ENCODE peak calls at places on chromosomes 2 and 18, in seven cellular contexts. One of them, this sample, is unnamed.

GRCh38 chr2:174878537-174879147 is 114.4 kb upstream of the CHRNA1 start:
- DNase-seq in coronary artery: no peak
- DNase-seq in WERI-Rb-1: no peak
- DNase-seq in IMR-90: peak; percentile 49
- DNase-seq in choroid plexus epithelial cell: peak; percentile 49
- DNase-seq in GM18507: no peak
- DNase-seq in stimulated activated CD4-positive, alpha-beta T cell treated with anti-CD3 and anti-CD28 coated beads, Interleukin-12 subunit alpha, Interleukin-12 subunit beta, amount 100 ng/mL, for 24 hours: no peak
- DNase-seq in this sample: no peak

GRCh38 chr18:54154231-54154630 is 70.2 kb downstream of the MBD2 start:
- DNase-seq in coronary artery: no peak
- DNase-seq in WERI-Rb-1: no peak
- DNase-seq in IMR-90: no peak
- DNase-seq in choroid plexus epithelial cell: no peak
- DNase-seq in GM18507: no peak
- DNase-seq in stimulated activated CD4-positive, alpha-beta T cell treated with anti-CD3 and anti-CD28 coated beads, Interleukin-12 subunit alpha, Interleukin-12 subunit beta, amount 100 ng/mL, for 24 hours: no peak
- DNase-seq in this sample: no peak

GRCh38 chr2:25528173-25528572 is 145.2 kb downstream of the DTNB start:
- DNase-seq in coronary artery: no peak
- DNase-seq in WERI-Rb-1: no peak
- DNase-seq in IMR-90: peak; percentile 76
- DNase-seq in choroid plexus epithelial cell: peak; percentile 81
- DNase-seq in GM18507: no peak
- DNase-seq in stimulated activated CD4-positive, alpha-beta T cell treated with anti-CD3 and anti-CD28 coated beads, Interleukin-12 subunit alpha, Interleukin-12 subunit beta, amount 100 ng/mL, for 24 hours: no peak
- DNase-seq in this sample: no peak

GRCh38 chr2:144249035-144249637 is 270.8 kb downstream of the ZEB2 start:
- DNase-seq in coronary artery: no peak
- DNase-seq in WERI-Rb-1: no peak
- DNase-seq in IMR-90: no peak
- DNase-seq in choroid plexus epithelial cell: no peak
- DNase-seq in GM18507: no peak
- DNase-seq in stimulated activated CD4-positive, alpha-beta T cell treated with anti-CD3 and anti-CD28 coated beads, Interleukin-12 subunit alpha, Interleukin-12 subunit beta, amount 100 ng/mL, for 24 hours: no peak
- DNase-seq in this sample: no peak

GRCh38 chr2:51387235-51387634 is 355.3 kb upstream of the NRXN1 start:
- DNase-seq in coronary artery: no peak
- DNase-seq in WERI-Rb-1: no peak
- DNase-seq in IMR-90: peak; percentile 92
- DNase-seq in choroid plexus epithelial cell: peak; percentile 89
- DNase-seq in GM18507: no peak
- DNase-seq in stimulated activated CD4-positive, alpha-beta T cell treated with anti-CD3 and anti-CD28 coated beads, Interleukin-12 subunit alpha, Interleukin-12 subunit beta, amount 100 ng/mL, for 24 hours: no peak
- DNase-seq in this sample: no peak

GRCh38 chr2:290090-290722 is 2.3 kb upstream of the ALKAL2 start:
- DNase-seq in coronary artery: peak; percentile 75
- DNase-seq in WERI-Rb-1: peak; percentile 88
- DNase-seq in IMR-90: peak; percentile 78
- DNase-seq in choroid plexus epithelial cell: peak; percentile 89
- DNase-seq in GM18507: no peak
- DNase-seq in stimulated activated CD4-positive, alpha-beta T cell treated with anti-CD3 and anti-CD28 coated beads, Interleukin-12 subunit alpha, Interleukin-12 subunit beta, amount 100 ng/mL, for 24 hours: no peak
- DNase-seq in this sample: no peak

GRCh38 chr2:71609441-71609840 is 156.1 kb downstream of the DYSF start:
- DNase-seq in coronary artery: no peak
- DNase-seq in WERI-Rb-1: no peak
- DNase-seq in IMR-90: no peak
- DNase-seq in choroid plexus epithelial cell: peak; percentile 38
- DNase-seq in GM18507: no peak
- DNase-seq in stimulated activated CD4-positive, alpha-beta T cell treated with anti-CD3 and anti-CD28 coated beads, Interleukin-12 subunit alpha, Interleukin-12 subunit beta, amount 100 ng/mL, for 24 hours: no peak
- DNase-seq in this sample: no peak

GRCh38 chr2:239979243-239980023 is 45.7 kb downstream of the NDUFA10 start:
- DNase-seq in coronary artery: peak; percentile 41
- DNase-seq in WERI-Rb-1: peak; percentile 17
- DNase-seq in IMR-90: no peak
- DNase-seq in choroid plexus epithelial cell: peak; percentile 83
- DNase-seq in GM18507: no peak
- DNase-seq in stimulated activated CD4-positive, alpha-beta T cell treated with anti-CD3 and anti-CD28 coated beads, Interleukin-12 subunit alpha, Interleukin-12 subunit beta, amount 100 ng/mL, for 24 hours: no peak
- DNase-seq in this sample: no peak

GRCh38 chr18:10234912-10235439 is 219.5 kb upstream of the APCDD1 start:
- DNase-seq in coronary artery: no peak
- DNase-seq in WERI-Rb-1: no peak
- DNase-seq in IMR-90: peak; percentile 85
- DNase-seq in choroid plexus epithelial cell: peak; percentile 68
- DNase-seq in GM18507: no peak
- DNase-seq in stimulated activated CD4-positive, alpha-beta T cell treated with anti-CD3 and anti-CD28 coated beads, Interleukin-12 subunit alpha, Interleukin-12 subunit beta, amount 100 ng/mL, for 24 hours: no peak
- DNase-seq in this sample: no peak

GRCh38 chr2:84649487-84650142 is 133.3 kb downstream of the DNAH6 start:
- DNase-seq in coronary artery: no peak
- DNase-seq in WERI-Rb-1: no peak
- DNase-seq in IMR-90: no peak
- DNase-seq in choroid plexus epithelial cell: no peak
- DNase-seq in GM18507: no peak
- DNase-seq in stimulated activated CD4-positive, alpha-beta T cell treated with anti-CD3 and anti-CD28 coated beads, Interleukin-12 subunit alpha, Interleukin-12 subunit beta, amount 100 ng/mL, for 24 hours: no peak
- DNase-seq in this sample: no peak

GRCh38 chr2:88258208-88258607 is 88.1 kb downstream of the THNSL2 start:
- DNase-seq in coronary artery: no peak
- DNase-seq in WERI-Rb-1: no peak
- DNase-seq in IMR-90: no peak
- DNase-seq in choroid plexus epithelial cell: no peak
- DNase-seq in GM18507: no peak
- DNase-seq in stimulated activated CD4-positive, alpha-beta T cell treated with anti-CD3 and anti-CD28 coated beads, Interleukin-12 subunit alpha, Interleukin-12 subunit beta, amount 100 ng/mL, for 24 hours: no peak
- DNase-seq in this sample: no peak

GRCh38 chr2:218920504-218920903 is 39.0 kb upstream of the CDK5R2 start:
- DNase-seq in coronary artery: no peak
- DNase-seq in WERI-Rb-1: no peak
- DNase-seq in IMR-90: no peak
- DNase-seq in choroid plexus epithelial cell: no peak
- DNase-seq in GM18507: no peak
- DNase-seq in stimulated activated CD4-positive, alpha-beta T cell treated with anti-CD3 and anti-CD28 coated beads, Interleukin-12 subunit alpha, Interleukin-12 subunit beta, amount 100 ng/mL, for 24 hours: no peak
- DNase-seq in this sample: no peak

GRCh38 chr18:62634471-62634870 is 80.9 kb upstream of the PHLPP1 start:
- DNase-seq in coronary artery: no peak
- DNase-seq in WERI-Rb-1: no peak
- DNase-seq in IMR-90: no peak
- DNase-seq in choroid plexus epithelial cell: no peak
- DNase-seq in GM18507: no peak
- DNase-seq in stimulated activated CD4-positive, alpha-beta T cell treated with anti-CD3 and anti-CD28 coated beads, Interleukin-12 subunit alpha, Interleukin-12 subunit beta, amount 100 ng/mL, for 24 hours: no peak
- DNase-seq in this sample: no peak

GRCh38 chr2:198371902-198372611 is 567.7 kb downstream of the PLCL1 start:
- DNase-seq in coronary artery: no peak
- DNase-seq in WERI-Rb-1: no peak
- DNase-seq in IMR-90: no peak
- DNase-seq in choroid plexus epithelial cell: no peak
- DNase-seq in GM18507: peak; percentile 17
- DNase-seq in stimulated activated CD4-positive, alpha-beta T cell treated with anti-CD3 and anti-CD28 coated beads, Interleukin-12 subunit alpha, Interleukin-12 subunit beta, amount 100 ng/mL, for 24 hours: no peak
- DNase-seq in this sample: peak; percentile 67

GRCh38 chr2:11873766-11874165 is 127.3 kb downstream of the LPIN1 start:
- DNase-seq in coronary artery: no peak
- DNase-seq in WERI-Rb-1: no peak
- DNase-seq in IMR-90: peak; percentile 50
- DNase-seq in choroid plexus epithelial cell: peak; percentile 59
- DNase-seq in GM18507: no peak
- DNase-seq in stimulated activated CD4-positive, alpha-beta T cell treated with anti-CD3 and anti-CD28 coated beads, Interleukin-12 subunit alpha, Interleukin-12 subunit beta, amount 100 ng/mL, for 24 hours: no peak
- DNase-seq in this sample: no peak

GRCh38 chr2:29370581-29371125 is 255.4 kb downstream of the CLIP4 start:
- DNase-seq in coronary artery: no peak
- DNase-seq in WERI-Rb-1: no peak
- DNase-seq in IMR-90: no peak
- DNase-seq in choroid plexus epithelial cell: no peak
- DNase-seq in GM18507: no peak
- DNase-seq in stimulated activated CD4-positive, alpha-beta T cell treated with anti-CD3 and anti-CD28 coated beads, Interleukin-12 subunit alpha, Interleukin-12 subunit beta, amount 100 ng/mL, for 24 hours: no peak
- DNase-seq in this sample: no peak

GRCh38 chr2:209451209-209451822 is 27.5 kb downstream of the MAP2 start:
- DNase-seq in coronary artery: no peak
- DNase-seq in WERI-Rb-1: no peak
- DNase-seq in IMR-90: no peak
- DNase-seq in choroid plexus epithelial cell: peak; percentile 34
- DNase-seq in GM18507: no peak
- DNase-seq in stimulated activated CD4-positive, alpha-beta T cell treated with anti-CD3 and anti-CD28 coated beads, Interleukin-12 subunit alpha, Interleukin-12 subunit beta, amount 100 ng/mL, for 24 hours: no peak
- DNase-seq in this sample: no peak

GRCh38 chr2:189526241-189526640 is 54.3 kb downstream of the SLC40A1 start:
- DNase-seq in coronary artery: no peak
- DNase-seq in WERI-Rb-1: no peak
- DNase-seq in IMR-90: no peak
- DNase-seq in choroid plexus epithelial cell: no peak
- DNase-seq in GM18507: no peak
- DNase-seq in stimulated activated CD4-positive, alpha-beta T cell treated with anti-CD3 and anti-CD28 coated beads, Interleukin-12 subunit alpha, Interleukin-12 subunit beta, amount 100 ng/mL, for 24 hours: no peak
- DNase-seq in this sample: no peak

GRCh38 chr2:238170386-238171071 is 11.8 kb downstream of the ERFE start:
- DNase-seq in coronary artery: peak; percentile 70
- DNase-seq in WERI-Rb-1: no peak
- DNase-seq in IMR-90: no peak
- DNase-seq in choroid plexus epithelial cell: no peak
- DNase-seq in GM18507: no peak
- DNase-seq in stimulated activated CD4-positive, alpha-beta T cell treated with anti-CD3 and anti-CD28 coated beads, Interleukin-12 subunit alpha, Interleukin-12 subunit beta, amount 100 ng/mL, for 24 hours: no peak
- DNase-seq in this sample: no peak

GRCh38 chr2:203916756-203917155 is 19.8 kb upstream of the ICOS start:
- DNase-seq in coronary artery: no peak
- DNase-seq in WERI-Rb-1: no peak
- DNase-seq in IMR-90: no peak
- DNase-seq in choroid plexus epithelial cell: no peak
- DNase-seq in GM18507: no peak
- DNase-seq in stimulated activated CD4-positive, alpha-beta T cell treated with anti-CD3 and anti-CD28 coated beads, Interleukin-12 subunit alpha, Interleukin-12 subunit beta, amount 100 ng/mL, for 24 hours: no peak
- DNase-seq in this sample: no peak

GRCh38 chr2:69754633-69755032 is 12.7 kb downstream of the ANXA4 start:
- DNase-seq in coronary artery: no peak
- DNase-seq in WERI-Rb-1: no peak
- DNase-seq in IMR-90: no peak
- DNase-seq in choroid plexus epithelial cell: no peak
- DNase-seq in GM18507: no peak
- DNase-seq in stimulated activated CD4-positive, alpha-beta T cell treated with anti-CD3 and anti-CD28 coated beads, Interleukin-12 subunit alpha, Interleukin-12 subunit beta, amount 100 ng/mL, for 24 hours: no peak
- DNase-seq in this sample: no peak

GRCh38 chr18:48608581-48608980 is 69.8 kb downstream of the CTIF start:
- DNase-seq in coronary artery: no peak
- DNase-seq in WERI-Rb-1: no peak
- DNase-seq in IMR-90: no peak
- DNase-seq in choroid plexus epithelial cell: no peak
- DNase-seq in GM18507: no peak
- DNase-seq in stimulated activated CD4-positive, alpha-beta T cell treated with anti-CD3 and anti-CD28 coated beads, Interleukin-12 subunit alpha, Interleukin-12 subunit beta, amount 100 ng/mL, for 24 hours: no peak
- DNase-seq in this sample: no peak

GRCh38 chr2:126638781-126639180 is 17.2 kb upstream of the GYPC start:
- DNase-seq in coronary artery: no peak
- DNase-seq in WERI-Rb-1: no peak
- DNase-seq in IMR-90: no peak
- DNase-seq in choroid plexus epithelial cell: no peak
- DNase-seq in GM18507: no peak
- DNase-seq in stimulated activated CD4-positive, alpha-beta T cell treated with anti-CD3 and anti-CD28 coated beads, Interleukin-12 subunit alpha, Interleukin-12 subunit beta, amount 100 ng/mL, for 24 hours: no peak
- DNase-seq in this sample: no peak

GRCh38 chr2:127658641-127659407 is 12.9 kb downstream of the GPR17 start:
- DNase-seq in coronary artery: no peak
- DNase-seq in WERI-Rb-1: no peak
- DNase-seq in IMR-90: no peak
- DNase-seq in choroid plexus epithelial cell: no peak
- DNase-seq in GM18507: no peak
- DNase-seq in stimulated activated CD4-positive, alpha-beta T cell treated with anti-CD3 and anti-CD28 coated beads, Interleukin-12 subunit alpha, Interleukin-12 subunit beta, amount 100 ng/mL, for 24 hours: no peak
- DNase-seq in this sample: no peak

GRCh38 chr2:85577386-85578242 is at the start of gene VAMP8:
- DNase-seq in coronary artery: no peak
- DNase-seq in WERI-Rb-1: no peak
- DNase-seq in IMR-90: no peak
- DNase-seq in choroid plexus epithelial cell: no peak
- DNase-seq in GM18507: no peak
- DNase-seq in stimulated activated CD4-positive, alpha-beta T cell treated with anti-CD3 and anti-CD28 coated beads, Interleukin-12 subunit alpha, Interleukin-12 subunit beta, amount 100 ng/mL, for 24 hours: peak; percentile 29
- DNase-seq in this sample: peak; percentile 41

GRCh38 chr2:12931211-12931844 is 214.6 kb downstream of the TRIB2 start:
- DNase-seq in coronary artery: no peak
- DNase-seq in WERI-Rb-1: peak; percentile 24
- DNase-seq in IMR-90: peak; percentile 63
- DNase-seq in choroid plexus epithelial cell: peak; percentile 71
- DNase-seq in GM18507: peak; percentile 11
- DNase-seq in stimulated activated CD4-positive, alpha-beta T cell treated with anti-CD3 and anti-CD28 coated beads, Interleukin-12 subunit alpha, Interleukin-12 subunit beta, amount 100 ng/mL, for 24 hours: no peak
- DNase-seq in this sample: no peak

GRCh38 chr18:2192562-2192961 is 378.7 kb downstream of the METTL4 start:
- DNase-seq in coronary artery: no peak
- DNase-seq in WERI-Rb-1: no peak
- DNase-seq in IMR-90: no peak
- DNase-seq in choroid plexus epithelial cell: no peak
- DNase-seq in GM18507: no peak
- DNase-seq in stimulated activated CD4-positive, alpha-beta T cell treated with anti-CD3 and anti-CD28 coated beads, Interleukin-12 subunit alpha, Interleukin-12 subunit beta, amount 100 ng/mL, for 24 hours: no peak
- DNase-seq in this sample: no peak

GRCh38 chr18:69978743-69979715 is 31.4 kb upstream of the CD226 start:
- DNase-seq in coronary artery: no peak
- DNase-seq in WERI-Rb-1: no peak
- DNase-seq in IMR-90: no peak
- DNase-seq in choroid plexus epithelial cell: no peak
- DNase-seq in GM18507: no peak
- DNase-seq in stimulated activated CD4-positive, alpha-beta T cell treated with anti-CD3 and anti-CD28 coated beads, Interleukin-12 subunit alpha, Interleukin-12 subunit beta, amount 100 ng/mL, for 24 hours: no peak
- DNase-seq in this sample: peak; percentile 55

GRCh38 chr2:288002-288742 is at the start of gene ALKAL2:
- DNase-seq in coronary artery: no peak
- DNase-seq in WERI-Rb-1: no peak
- DNase-seq in IMR-90: no peak
- DNase-seq in choroid plexus epithelial cell: no peak
- DNase-seq in GM18507: no peak
- DNase-seq in stimulated activated CD4-positive, alpha-beta T cell treated with anti-CD3 and anti-CD28 coated beads, Interleukin-12 subunit alpha, Interleukin-12 subunit beta, amount 100 ng/mL, for 24 hours: no peak
- DNase-seq in this sample: no peak